ENCODE peak calls at places on chromosomes 16 and 17, in ten cellular contexts. W, A, P, Y, K, T, N, E, L and B are unnamed samples. For H3K9me3, the result is how much of the 10 kb centered on the place peaks cover.

GRCh38 chr16:54932737-54933254 is 2.1 kb downstream of the IRX5 start:
- DNase-seq in W (no peak), A (no peak), P (peak), Y (no peak), K (no peak), T (no peak), N (no peak), E (no peak), L (no peak), B (no peak)

GRCh38 chr16:50547340-50547865 is 793 bp upstream of the NKD1 start:
- DNase-seq in W (no peak), A (peak), P (peak), Y (no peak), K (peak), T (peak), N (peak), E (peak), L (peak), B (peak)

GRCh38 chr16:85759631-85760419 is 8.9 kb upstream of the C16orf74 start:
- DNase-seq in W (peak), A (no peak), P (no peak), Y (no peak), K (no peak), T (no peak), N (no peak), E (no peak), L (peak), B (peak)

GRCh38 chr17:72446525-72447250 is 325.9 kb downstream of the SOX9 start:
- DNase-seq in W (no peak), A (no peak), P (no peak), Y (no peak), K (no peak), T (no peak), N (no peak), E (no peak), L (peak), B (no peak)

GRCh38 chr16:89723279-89724250 is 2.2 kb downstream of the ZNF276 start:
- DNase-seq in W (no peak), A (no peak), P (no peak), Y (peak), K (no peak), T (no peak), N (no peak), E (peak), L (no peak), B (no peak)

GRCh38 chr17:48261297-48261880 is 153.8 kb downstream of the SNX11 start:
- DNase-seq in W (peak), A (peak), P (peak), Y (no peak), K (no peak), T (no peak), N (no peak), E (no peak), L (peak), B (peak)

GRCh38 chr17:74176546-74177001 is 26.9 kb upstream of the RPL38 start:
- DNase-seq in W (no peak), A (peak), P (peak), Y (peak), K (peak), T (no peak), N (peak), E (peak), L (peak), B (peak)

GRCh38 chr16:1537763-1538289 is 4.4 kb downstream of the TMEM204 start:
- DNase-seq in W (no peak), A (no peak), P (no peak), Y (no peak), K (no peak), T (no peak), N (no peak), E (peak), L (no peak), B (no peak)

GRCh38 chr16:59611556-59611955 is 877.4 kb upstream of the GOT2 start:
- DNase-seq in W (no peak), A (no peak), P (no peak), Y (no peak), K (no peak), T (no peak), N (no peak), E (no peak), L (no peak), B (no peak)

GRCh38 chr16:59612094-59612493 is 878.0 kb upstream of the GOT2 start:
- DNase-seq in W (no peak), A (no peak), P (no peak), Y (no peak), K (no peak), T (no peak), N (no peak), E (no peak), L (no peak), B (no peak)

GRCh38 chr16:59614466-59615240 is 880.5 kb upstream of the GOT2 start:
- DNase-seq in W (no peak), A (no peak), P (no peak), Y (no peak), K (no peak), T (no peak), N (no peak), E (no peak), L (no peak), B (no peak)
- H3K9me3 ChIP-seq in W (under half), A (under half), P (under half), Y (under half), K (under half), T (under half), N (under half), E (under half), L (under half), B (under half)

DNA sequence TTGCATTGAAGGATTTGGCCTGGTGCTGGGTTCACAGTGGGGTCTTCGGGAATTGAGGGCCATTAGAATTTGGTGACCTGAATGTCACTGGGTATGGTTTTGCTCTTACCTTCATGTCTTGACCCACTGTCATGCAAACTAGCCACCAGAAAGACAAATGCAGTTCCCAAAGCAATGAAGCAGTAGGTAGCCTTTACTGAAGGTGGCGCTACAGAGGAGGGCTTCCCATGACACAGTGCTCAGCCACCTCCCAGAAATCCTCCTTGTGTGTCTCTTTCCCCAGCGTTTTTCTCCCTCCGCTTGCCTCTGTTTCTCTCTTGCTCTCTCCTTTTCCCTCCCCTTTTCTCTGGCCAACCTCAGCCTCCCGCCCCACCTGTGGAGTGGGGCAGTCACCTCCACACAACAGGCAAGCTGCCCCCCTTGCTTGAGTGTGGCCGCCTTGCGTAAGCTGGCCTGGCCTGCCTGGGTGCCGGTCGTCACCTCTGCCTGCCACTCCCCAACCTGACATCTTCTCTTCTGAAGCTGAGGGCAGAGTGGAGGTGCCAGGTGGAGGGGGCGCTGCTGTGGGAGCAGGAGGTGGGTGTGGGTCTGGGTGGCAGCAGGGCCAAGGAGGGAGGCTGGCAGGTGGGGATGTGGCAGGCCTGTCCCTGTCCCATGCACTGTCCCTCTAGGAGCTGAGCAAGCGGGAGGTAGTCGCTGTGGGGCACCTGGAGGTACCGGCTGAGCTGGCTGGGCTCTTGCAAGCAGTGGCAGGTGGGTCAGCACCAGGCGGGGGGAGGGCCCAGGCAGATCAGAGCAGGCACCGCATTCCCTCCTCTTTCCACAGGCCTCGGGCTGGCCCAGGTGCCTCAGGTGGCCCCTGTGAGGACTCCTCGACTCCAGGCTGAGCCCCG is 34.7 kb downstream of the MYO15A start:
- DNase-seq in W (no peak), A (no peak), P (peak), Y (no peak), K (no peak), T (no peak), N (no peak), E (no peak), L (peak), B (peak)
- TF ChIP-seq CTCF in W (no peak), A (peak), P (peak), Y (peak), K (no peak), T (no peak), N (no peak), E (no peak), L (peak), B (peak)

DNA sequence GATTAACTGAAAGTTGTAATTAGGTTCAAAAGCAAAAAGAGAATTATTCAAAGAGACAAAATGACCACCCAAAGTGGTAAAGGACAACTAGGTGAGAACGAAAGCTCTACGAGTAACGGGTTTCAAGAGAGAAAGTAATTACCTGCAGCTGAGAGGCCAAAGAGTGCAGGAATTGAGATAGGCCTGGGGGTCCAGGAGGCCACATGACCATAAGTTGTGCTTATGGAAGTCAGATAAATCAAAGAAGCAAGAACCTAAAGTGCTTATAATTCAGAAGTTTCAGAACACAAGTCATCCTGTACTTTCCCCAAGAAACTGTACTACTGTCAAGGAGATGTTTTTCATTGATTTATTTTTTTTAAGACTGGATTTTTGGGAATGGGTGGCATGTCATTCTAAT is 91.1 kb downstream of the TANGO6 start:
- DNase-seq in W (no peak), A (no peak), P (no peak), Y (no peak), K (no peak), T (no peak), N (no peak), E (no peak), L (no peak), B (no peak)
- H3K9me3 ChIP-seq in W (under half), A (under half), P (under half), Y (under half), K (under half), T (under half), N (under half), E (under half), L (under half), B (under half)

GRCh38 chr16:17213974-17214373 is 256.8 kb downstream of the XYLT1 start:
- DNase-seq in W (no peak), A (no peak), P (no peak), Y (no peak), K (no peak), T (no peak), N (no peak), E (no peak), L (no peak), B (no peak)

GRCh38 chr16:17215306-17215705 is 255.5 kb downstream of the XYLT1 start:
- DNase-seq in W (no peak), A (no peak), P (no peak), Y (no peak), K (no peak), T (no peak), N (no peak), E (no peak), L (no peak), B (no peak)

GRCh38 chr16:17213025-17213424 is 257.7 kb downstream of the XYLT1 start:
- DNase-seq in W (no peak), A (no peak), P (no peak), Y (no peak), K (no peak), T (no peak), N (no peak), E (no peak), L (no peak), B (no peak)

GRCh38 chr16:17206712-17207111 is 264.0 kb downstream of the XYLT1 start:
- DNase-seq in W (no peak), A (no peak), P (no peak), Y (no peak), K (no peak), T (no peak), N (no peak), E (no peak), L (no peak), B (no peak)

GRCh38 chr16:17211797-17212196 is 259.0 kb downstream of the XYLT1 start:
- DNase-seq in W (no peak), A (peak), P (peak), Y (no peak), K (no peak), T (no peak), N (no peak), E (no peak), L (no peak), B (peak)
- TF ChIP-seq CTCF in W (peak), A (peak), P (peak), Y (no peak), K (no peak), T (peak), N (no peak), E (peak), L (no peak), B (peak)

DNA sequence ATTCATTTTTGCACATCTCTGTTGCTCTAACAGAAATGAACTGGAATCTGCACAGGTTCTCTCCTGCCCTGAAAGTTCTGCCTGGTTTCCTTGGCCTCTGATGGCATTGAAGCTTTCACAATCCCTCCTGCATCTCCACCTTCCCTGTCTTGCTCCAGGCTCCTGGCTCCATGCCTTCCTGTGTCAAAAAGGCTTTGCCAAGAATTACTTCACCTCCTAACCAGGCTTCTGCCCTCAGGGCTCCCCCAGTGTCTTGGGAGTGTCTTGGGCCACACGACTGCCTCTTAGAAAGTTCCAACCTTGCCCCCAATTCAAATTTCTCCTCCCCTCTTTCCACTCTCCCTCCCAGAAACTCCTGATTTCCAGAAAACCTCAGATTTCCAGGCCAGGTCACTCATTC is 37.0 kb upstream of the DNAH9 start:
- DNase-seq in W (no peak), A (no peak), P (no peak), Y (no peak), K (no peak), T (no peak), N (no peak), E (no peak), L (no peak), B (no peak)
- H3K9me3 ChIP-seq in W (under half), A (under half), P (under half), Y (under half), K (under half), T (under half), N (under half), E (under half), L (under half), B (under half)

GRCh38 chr17:44844390-44844830 is 3.3 kb upstream of the HIGD1B start:
- DNase-seq in W (no peak), A (no peak), P (peak), Y (peak), K (no peak), T (peak), N (no peak), E (peak), L (no peak), B (no peak)
- TF ChIP-seq CTCF in W (no peak), A (no peak), P (no peak), Y (no peak), K (no peak), T (no peak), N (no peak), E (no peak), L (no peak), B (no peak)

GRCh38 chr17:82947051-82947991 is 107.5 kb upstream of the ZNF750 start:
- DNase-seq in W (no peak), A (no peak), P (no peak), Y (no peak), K (peak), T (peak), N (no peak), E (peak), L (no peak), B (no peak)
- H3K9me3 ChIP-seq in W (under half), A (under half), P (under half), Y (under half), K (under half), T (under half), N (under half), E (under half), L (half or more), B (under half)

DNA sequence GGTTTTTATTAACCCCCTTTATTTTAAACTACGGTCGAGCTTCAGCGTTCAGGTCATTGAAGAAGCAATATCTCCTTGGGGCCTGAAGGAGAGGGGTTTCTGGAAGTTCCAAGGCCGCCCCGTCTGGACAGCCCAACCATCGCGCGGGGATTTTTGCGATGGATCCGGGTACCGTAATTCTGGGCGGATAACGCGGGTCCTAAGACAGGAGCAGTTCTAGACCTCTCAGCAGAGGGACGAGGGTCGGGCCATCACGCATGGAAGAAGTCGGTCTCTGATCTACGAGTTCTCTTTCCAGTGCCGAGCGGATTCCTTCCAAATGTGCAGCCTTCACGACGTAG is 3.6 kb downstream of the BORCS6 start:
- DNase-seq in W (no peak), A (no peak), P (no peak), Y (no peak), K (no peak), T (no peak), N (no peak), E (no peak), L (no peak), B (no peak)
- TF ChIP-seq CTCF in W (no peak), A (no peak), P (peak), Y (no peak), K (no peak), T (no peak), N (peak), E (no peak), L (no peak), B (no peak)

GRCh38 chr17:22703204-22703603 is 1010.9 kb downstream of the KCNJ18 start:
- DNase-seq in W (no peak), A (no peak), P (no peak), Y (no peak), K (no peak), T (no peak), N (no peak), E (no peak), L (no peak), B (no peak)
- H3K9me3 ChIP-seq in W (under half), A (under half), P (under half), Y (under half), K (under half), T (under half), N (under half), E (under half), L (under half), B (under half)

GRCh38 chr17:34125921-34126320 is 129.2 kb upstream of the CCL2 start:
- DNase-seq in W (no peak), A (no peak), P (no peak), Y (no peak), K (no peak), T (no peak), N (no peak), E (no peak), L (no peak), B (no peak)
- TF ChIP-seq CTCF in W (no peak), A (no peak), P (no peak), Y (no peak), K (no peak), T (no peak), N (no peak), E (no peak), L (no peak), B (no peak)